ENCODE peak calls at places on chromosome 1, in seven cellular contexts. I is CD8-positive, alpha-beta T cell; G is effector memory CD4-positive, alpha-beta T cell; T is fibroblast of lung; N is tibial artery; B is brain microvascular endothelial cell; U is psoas muscle. H is an unnamed sample.

GRCh38 chr1:161440312-161440894 is 64.9 kb upstream of the FCGR2A start:
- DNase-seq in I (peak; percentile 34), G (no peak), T (peak; percentile 51), N (no peak), B (no peak), U (peak; percentile 70), H (no peak)

GRCh38 chr1:25724201-25724600 is 75.8 kb upstream of the SELENON start:
- DNase-seq in I (no peak), G (no peak), T (no peak), N (no peak), B (no peak), U (no peak), H (peak; percentile 62)

GRCh38 chr1:156760092-156760795 is 7.1 kb upstream of the PRCC start:
- DNase-seq in I (no peak), G (no peak), T (no peak), N (peak; percentile 34), B (no peak), U (no peak), H (no peak)

GRCh38 chr1:7783178-7783711 is 846 bp upstream of the PER3 start:
- DNase-seq in I (no peak), G (no peak), T (peak; percentile 19), N (peak; percentile 93), B (peak; percentile 4), U (peak; percentile 86), H (no peak)

GRCh38 chr1:112337028-112337531 is 58.9 kb upstream of the CTTNBP2NL start:
- DNase-seq in I (no peak), G (no peak), T (peak; percentile 39), N (no peak), B (peak; percentile 15), U (peak; percentile 59), H (no peak)

GRCh38 chr1:11682287-11682771 is 1.4 kb upstream of the MAD2L2 start:
- DNase-seq in I (no peak), G (no peak), T (no peak), N (no peak), B (no peak), U (no peak), H (no peak)

GRCh38 chr1:162487241-162487640 is 10.4 kb upstream of the UHMK1 start:
- DNase-seq in I (no peak), G (no peak), T (no peak), N (no peak), B (no peak), U (no peak), H (no peak)

GRCh38 chr1:12615916-12616708 is 1.9 kb downstream of the DHRS3 start:
- DNase-seq in I (no peak), G (no peak), T (no peak), N (peak; percentile 91), B (no peak), U (peak; percentile 91), H (no peak)

GRCh38 chr1:2469103-2469940 is 6.8 kb upstream of the PLCH2 start:
- DNase-seq in I (no peak), G (no peak), T (no peak), N (no peak), B (no peak), U (no peak), H (no peak)

GRCh38 chr1:226110249-226111108 is 48.0 kb downstream of the H3-3A start:
- DNase-seq in I (peak; percentile 46), G (peak; percentile 27), T (peak; percentile 64), N (peak; percentile 83), B (no peak), U (peak; percentile 84), H (no peak)
- H3K27ac ChIP-seq in I (peak overlapping the region; percentile 52), G (peak overlapping the region; percentile 52), T (peak overlapping the region; percentile 81), N (peak overlapping the region; percentile 99), B (peak overlapping the region; percentile 68), U (peak overlapping the region; percentile 89), H (peak overlapping the region; percentile 73)

DNA sequence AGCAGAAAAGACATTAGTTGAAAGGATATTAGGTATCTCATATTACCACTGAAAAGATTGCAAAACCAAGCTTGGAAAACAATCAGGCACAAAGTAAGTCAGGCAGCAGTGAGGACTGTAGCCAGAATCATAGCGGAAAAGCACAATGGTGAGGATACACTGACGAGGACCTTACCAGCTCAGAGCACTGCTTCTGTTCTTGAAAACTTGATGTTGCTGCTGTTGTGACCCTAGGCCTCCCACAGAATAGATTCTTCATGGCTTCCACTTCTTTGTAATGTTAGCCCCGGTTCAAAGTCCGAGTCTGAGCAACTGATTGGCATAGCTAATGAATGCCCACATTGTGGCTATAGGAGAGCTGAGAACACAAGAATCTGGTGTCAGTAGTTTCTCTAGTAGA is 45.2 kb upstream of the LRRC8C start:
- DNase-seq in I (no peak), G (no peak), T (peak; percentile 30), N (no peak), B (no peak), U (no peak), H (no peak)
- H3K27ac ChIP-seq in I (no peak overlapping the region), G (no peak overlapping the region), T (no peak overlapping the region), N (no peak overlapping the region), B (no peak overlapping the region), U (no peak overlapping the region), H (no peak overlapping the region)

GRCh38 chr1:58874327-58874726 is 90.5 kb upstream of the JUN start:
- DNase-seq in I (no peak), G (no peak), T (no peak), N (no peak), B (no peak), U (no peak), H (no peak)
- H3K27ac ChIP-seq in I (no peak overlapping the region), G (no peak overlapping the region), T (peak overlapping the region; percentile 38), N (peak overlapping the region; percentile 52), B (no peak overlapping the region), U (peak overlapping the region; percentile 55), H (no peak overlapping the region)

DNA sequence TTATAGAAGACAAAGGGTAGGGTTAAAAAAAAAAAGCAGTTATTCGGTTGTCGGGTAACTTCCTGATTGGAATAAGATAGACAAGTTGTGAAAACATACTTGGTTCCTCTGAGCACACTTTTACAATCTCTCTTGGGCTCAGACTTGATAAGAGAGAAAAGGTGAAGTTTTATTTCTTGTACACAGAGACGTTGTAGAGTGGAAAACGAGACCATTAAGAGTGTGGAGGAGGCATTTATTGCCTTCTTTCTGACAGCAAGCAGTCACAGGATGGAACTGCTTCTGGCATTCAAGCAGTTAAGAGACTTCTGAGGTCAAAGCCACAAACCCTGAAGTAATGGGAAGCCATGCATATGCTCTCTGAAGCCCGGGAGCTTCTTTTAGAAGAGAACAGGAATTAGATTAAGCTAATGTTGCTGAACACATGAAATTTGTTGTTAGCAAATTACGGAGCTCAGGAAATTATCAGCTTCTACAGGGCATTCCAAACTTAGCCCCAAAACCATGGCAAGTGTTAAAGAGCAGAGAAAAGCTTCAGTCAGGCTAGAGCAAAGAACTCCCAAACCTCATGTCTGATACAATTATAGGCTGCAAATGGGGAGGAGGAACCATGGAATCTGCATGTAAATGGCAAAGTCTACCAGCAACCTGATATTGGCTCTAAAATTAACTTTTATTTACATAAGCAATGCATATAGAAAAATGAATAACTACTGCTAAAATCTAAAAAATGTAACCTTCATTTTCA is 26.0 kb downstream of the S1PR1 start:
- DNase-seq in I (no peak), G (no peak), T (no peak), N (no peak), B (no peak), U (no peak), H (no peak)
- H3K27ac ChIP-seq in I (no peak overlapping the region), G (peak overlapping the region; percentile 11), T (no peak overlapping the region), N (no peak overlapping the region), B (no peak overlapping the region), U (no peak overlapping the region), H (no peak overlapping the region)

GRCh38 chr1:28928306-28928987 is 14.1 kb downstream of the EPB41 start:
- DNase-seq in I (no peak), G (no peak), T (no peak), N (no peak), B (no peak), U (no peak), H (no peak)
- H3K27ac ChIP-seq in I (peak overlapping the region; percentile 36), G (peak overlapping the region; percentile 60), T (no peak overlapping the region), N (no peak overlapping the region), B (no peak overlapping the region), U (peak overlapping the region; percentile 36), H (peak overlapping the region; percentile 51)

DNA sequence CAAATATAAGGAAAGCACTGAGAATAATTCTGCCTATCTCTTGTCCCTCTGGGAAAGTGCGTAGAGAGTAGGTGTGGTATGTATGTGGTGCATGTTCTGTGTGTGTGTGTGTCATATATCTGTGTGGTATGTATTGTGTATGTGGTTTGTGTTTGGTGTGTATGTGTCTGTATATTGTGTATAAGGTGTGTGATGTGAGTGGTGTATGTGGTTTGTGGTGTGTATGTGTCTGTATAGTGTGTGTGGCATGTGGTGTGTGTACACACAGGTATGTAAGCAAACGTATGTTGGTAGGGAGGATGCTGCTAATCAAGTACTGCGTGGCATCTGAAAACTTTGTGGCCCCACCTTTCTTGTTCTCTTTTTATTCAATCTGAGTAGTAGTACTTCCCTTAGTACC is 68.3 kb upstream of the LAX1 start:
- DNase-seq in I (no peak), G (no peak), T (no peak), N (no peak), B (no peak), U (no peak), H (no peak)
- H3K27ac ChIP-seq in I (no peak overlapping the region), G (peak overlapping the region; percentile 35), T (no peak overlapping the region), N (peak overlapping the region; percentile 91), B (no peak overlapping the region), U (no peak overlapping the region), H (no peak overlapping the region)

DNA sequence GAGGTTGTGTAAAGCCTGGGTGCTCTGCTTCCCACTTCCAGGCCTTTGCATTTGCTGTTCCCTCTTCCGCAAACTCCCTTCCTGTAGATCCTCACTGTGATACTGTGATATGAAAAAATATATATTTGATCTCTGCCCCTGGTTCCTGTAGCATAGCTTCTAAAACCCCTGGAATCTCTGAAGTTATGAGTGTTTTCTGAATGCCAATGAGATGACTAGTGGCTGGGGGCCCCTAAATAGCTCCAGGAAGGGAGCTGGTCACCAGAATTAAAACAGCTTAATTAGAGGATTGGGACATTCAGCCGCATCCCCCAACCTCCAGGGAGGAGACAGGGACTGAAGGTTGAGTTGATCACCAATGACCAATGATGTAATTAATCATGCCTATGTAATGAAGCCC is 21.9 kb downstream of the DUSP10 start:
- DNase-seq in I (no peak), G (no peak), T (no peak), N (no peak), B (no peak), U (no peak), H (no peak)
- H3K27ac ChIP-seq in I (no peak overlapping the region), G (no peak overlapping the region), T (peak overlapping the region; percentile 30), N (no peak overlapping the region), B (no peak overlapping the region), U (no peak overlapping the region), H (no peak overlapping the region)

DNA sequence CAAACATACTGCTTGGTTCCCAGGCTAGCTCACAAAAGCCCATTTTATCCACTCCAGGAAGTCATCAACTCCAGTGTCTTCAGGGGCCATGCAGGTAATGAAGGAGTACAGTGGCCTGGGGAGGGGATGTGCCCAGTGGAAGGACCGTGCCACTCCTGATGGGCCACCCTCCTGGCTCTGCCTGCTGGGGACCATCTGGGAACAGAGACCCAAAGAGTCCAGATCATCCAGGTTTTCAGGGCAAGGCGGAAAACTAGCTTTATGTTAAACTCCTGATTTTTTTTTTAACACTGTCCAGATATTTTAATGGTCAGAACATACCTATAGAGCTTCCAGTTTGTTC is 75.6 kb downstream of the CD46 start:
- DNase-seq in I (no peak), G (no peak), T (no peak), N (peak; percentile 56), B (no peak), U (no peak), H (no peak)
- H3K27ac ChIP-seq in I (no peak overlapping the region), G (peak overlapping the region; percentile 89), T (peak overlapping the region; percentile 96), N (peak overlapping the region; percentile 100), B (no peak overlapping the region), U (peak overlapping the region; percentile 100), H (peak overlapping the region; percentile 82)

H was measured in epithelial cell of prostate.